ENCODE peak calls at places on chromosome 1, in four cellular contexts. S is T-cell; O is stimulated activated CD8-positive, alpha-beta memory T cell treated with anti-CD3 and anti-CD28 coated beads, Interleukin-7, amount 100 ng/mL, for 1 hour; V is breast epithelium. X is an unnamed sample.

GRCh38 chr1:177223359-177223758 is 52.6 kb downstream of the BRINP2 start:
- DNase-seq in S (no peak), O (no peak), V (no peak), X (no peak)

GRCh38 chr1:64536217-64536835 is 66.4 kb downstream of the CACHD1 start:
- DNase-seq in S (no peak), O (no peak), V (no peak), X (no peak)

GRCh38 chr1:7255303-7256058 is 470.2 kb downstream of the CAMTA1 start:
- DNase-seq in S (no peak), O (no peak), V (no peak), X (no peak)

GRCh38 chr1:18712254-18712605 is 81.6 kb downstream of the PAX7 start:
- DNase-seq in S (no peak), O (no peak), V (no peak), X (no peak)

GRCh38 chr1:38046884-38047602 is 450 bp upstream of the POU3F1 start:
- DNase-seq in S (peak; percentile 64), O (peak; percentile 44), V (peak; percentile 79), X (peak; percentile 83)

GRCh38 chr1:79161077-79161476 is 154.5 kb upstream of the ADGRL4 start:
- DNase-seq in S (no peak), O (no peak), V (no peak), X (no peak)

GRCh38 chr1:59218521-59219236 is 78.2 kb upstream of the FGGY start:
- DNase-seq in S (no peak), O (no peak), V (no peak), X (no peak)

GRCh38 chr1:204878835-204879234 is 8.2 kb downstream of the NFASC start:
- DNase-seq in S (no peak), O (no peak), V (no peak), X (no peak)

GRCh38 chr1:180533571-180533987 is 25.2 kb upstream of the OVAAL start:
- DNase-seq in S (peak; percentile 39), O (peak; percentile 21), V (peak; percentile 63), X (peak; percentile 68)

GRCh38 chr1:31501505-31501904 is 74.8 kb upstream of the TINAGL1 start:
- DNase-seq in S (no peak), O (no peak), V (no peak), X (no peak)

GRCh38 chr1:12112711-12113161 is 49.6 kb downstream of the TNFRSF8 start:
- DNase-seq in S (no peak), O (no peak), V (no peak), X (no peak)

GRCh38 chr1:47437518-47438320 is at the start of gene FOXD2:
- DNase-seq in S (peak; percentile 85), O (peak; percentile 88), V (peak; percentile 68), X (peak; percentile 69)

GRCh38 chr1:119323216-119323982 is 45.2 kb upstream of the HAO2 start:
- DNase-seq in S (no peak), O (no peak), V (no peak), X (no peak)

GRCh38 chr1:37484325-37485051 is 10.1 kb downstream of the ZC3H12A start:
- DNase-seq in S (no peak), O (no peak), V (no peak), X (no peak)

GRCh38 chr1:225849905-225850304 is 32.3 kb downstream of the TMEM63A start:
- DNase-seq in S (peak; percentile 35), O (peak; percentile 13), V (no peak), X (no peak)

GRCh38 chr1:177569476-177569875 is 398.7 kb downstream of the BRINP2 start:
- DNase-seq in S (no peak), O (no peak), V (no peak), X (no peak)

GRCh38 chr1:22212400-22213233 is 69.7 kb upstream of the WNT4 start:
- DNase-seq in S (no peak), O (no peak), V (no peak), X (no peak)

GRCh38 chr1:243501002-243501401 is 245.2 kb downstream of the SDCCAG8 start:
- DNase-seq in S (no peak), O (no peak), V (no peak), X (no peak)

GRCh38 chr1:190608282-190608681 is 130.6 kb upstream of the BRINP3 start:
- DNase-seq in S (no peak), O (no peak), V (no peak), X (no peak)

GRCh38 chr1:240178366-240178765 is 86.7 kb downstream of the FMN2 start:
- DNase-seq in S (no peak), O (no peak), V (no peak), X (no peak)

GRCh38 chr1:186283374-186283773 is 91.7 kb downstream of the TPR start:
- DNase-seq in S (no peak), O (no peak), V (no peak), X (no peak)

GRCh38 chr1:233490488-233490887 is 123.4 kb upstream of the KCNK1 start:
- DNase-seq in S (no peak), O (no peak), V (no peak), X (no peak)

GRCh38 chr1:7989762-7990428 is 28.4 kb downstream of the PARK7 start:
- DNase-seq in S (no peak), O (no peak), V (no peak), X (no peak)

GRCh38 chr1:8039065-8039464 is 13.0 kb upstream of the ERRFI1 start:
- DNase-seq in S (no peak), O (no peak), V (no peak), X (no peak)

GRCh38 chr1:84795213-84795612 is 97.8 kb downstream of the LPAR3 start:
- DNase-seq in S (no peak), O (no peak), V (no peak), X (no peak)

GRCh38 chr1:246987083-246987690 is 20.7 kb downstream of the ZNF695 start:
- DNase-seq in S (no peak), O (no peak), V (no peak), X (no peak)

GRCh38 chr1:19643113-19643512 is 998 bp upstream of the NBL1 start:
- DNase-seq in S (no peak), O (no peak), V (peak; percentile 56), X (no peak)

X was measured in right atrium auricular region.